ENCODE peak calls at places on chromosome 12, in nine cellular contexts. Z, F, K, L, T, Y, S, B and C are unnamed samples.

GRCh38 chr12:85309180-85309579 is 29.2 kb downstream of the ALX1 start:
- DNase-seq in Z (no peak), F (no peak), K (no peak), L (no peak), T (no peak), Y (no peak), S (no peak), B (no peak), C (no peak)

GRCh38 chr12:120216742-120217595 is 16.1 kb upstream of the RPLP0 start:
- DNase-seq in Z (no peak), F (no peak), K (no peak), L (no peak), T (no peak), Y (no peak), S (no peak), B (no peak), C (no peak)

GRCh38 chr12:70853326-70853725 is 67.2 kb downstream of the PTPRR start:
- DNase-seq in Z (no peak), F (no peak), K (no peak), L (peak), T (peak), Y (no peak), S (peak), B (no peak), C (no peak)

GRCh38 chr12:123387508-123388217 is 3.7 kb downstream of the KMT5A start:
- DNase-seq in Z (no peak), F (no peak), K (no peak), L (no peak), T (no peak), Y (no peak), S (no peak), B (no peak), C (no peak)

GRCh38 chr12:18158774-18159557 is 69.0 kb upstream of the RERGL start:
- DNase-seq in Z (no peak), F (peak), K (no peak), L (no peak), T (peak), Y (no peak), S (peak), B (no peak), C (peak)

GRCh38 chr12:108788076-108788782 is 56.9 kb upstream of the CORO1C start:
- DNase-seq in Z (no peak), F (no peak), K (peak), L (no peak), T (no peak), Y (no peak), S (no peak), B (no peak), C (no peak)

GRCh38 chr12:105069936-105070702 is 14.1 kb downstream of the ALDH1L2 start:
- DNase-seq in Z (no peak), F (no peak), K (no peak), L (no peak), T (peak), Y (no peak), S (no peak), B (no peak), C (no peak)

GRCh38 chr12:78081590-78082314 is 251.1 kb downstream of the NAV3 start:
- DNase-seq in Z (no peak), F (no peak), K (no peak), L (no peak), T (no peak), Y (no peak), S (no peak), B (no peak), C (no peak)

GRCh38 chr12:26833692-26834168 is 736 bp upstream of the ITPR2 start:
- DNase-seq in Z (no peak), F (peak), K (no peak), L (no peak), T (peak), Y (peak), S (no peak), B (peak), C (peak)

GRCh38 chr12:132633398-132633797 is 14.8 kb downstream of the P2RX2 start:
- DNase-seq in Z (no peak), F (no peak), K (no peak), L (no peak), T (no peak), Y (no peak), S (no peak), B (no peak), C (no peak)

GRCh38 chr12:15855646-15856045 is 26.5 kb upstream of the STRAP start:
- DNase-seq in Z (no peak), F (no peak), K (no peak), L (no peak), T (peak), Y (no peak), S (peak), B (no peak), C (no peak)

GRCh38 chr12:27975222-27976136 is 2.9 kb upstream of the PTHLH start:
- DNase-seq in Z (no peak), F (no peak), K (no peak), L (no peak), T (peak), Y (peak), S (peak), B (no peak), C (peak)

GRCh38 chr12:96258451-96258933 is 64.3 kb downstream of the ELK3 start:
- DNase-seq in Z (no peak), F (no peak), K (peak), L (no peak), T (peak), Y (no peak), S (no peak), B (no peak), C (no peak)

GRCh38 chr12:93722757-93723567 is 45.8 kb downstream of the CRADD start:
- DNase-seq in Z (no peak), F (no peak), K (no peak), L (no peak), T (peak), Y (no peak), S (peak), B (no peak), C (no peak)

GRCh38 chr12:49599961-49600360 is 5.5 kb downstream of the FAM186B start:
- DNase-seq in Z (no peak), F (no peak), K (no peak), L (no peak), T (no peak), Y (no peak), S (no peak), B (no peak), C (no peak)

GRCh38 chr12:70240677-70241076 is 2.6 kb upstream of the CNOT2 start:
- DNase-seq in Z (no peak), F (peak), K (no peak), L (no peak), T (no peak), Y (no peak), S (no peak), B (no peak), C (no peak)

GRCh38 chr12:105455250-105455649 is 124.8 kb downstream of the C12orf75 start:
- DNase-seq in Z (no peak), F (no peak), K (no peak), L (no peak), T (no peak), Y (no peak), S (peak), B (no peak), C (no peak)

GRCh38 chr12:56338643-56339422 is at the start of gene IL23A:
- DNase-seq in Z (no peak), F (peak), K (no peak), L (no peak), T (no peak), Y (no peak), S (peak), B (peak), C (no peak)

GRCh38 chr12:53078425-53079225 is 565 bp downstream of the SPRYD3 start:
- DNase-seq in Z (no peak), F (peak), K (no peak), L (no peak), T (peak), Y (no peak), S (peak), B (no peak), C (no peak)

GRCh38 chr12:126726481-126727217 is 1540.3 kb upstream of the TMEM132C start:
- DNase-seq in Z (no peak), F (no peak), K (no peak), L (no peak), T (no peak), Y (no peak), S (no peak), B (no peak), C (no peak)

GRCh38 chr12:77152623-77153193 is 87.3 kb upstream of the E2F7 start:
- DNase-seq in Z (no peak), F (no peak), K (no peak), L (no peak), T (peak), Y (no peak), S (peak), B (no peak), C (no peak)

GRCh38 chr12:23423796-23424195 is 525.7 kb downstream of the SOX5 start:
- DNase-seq in Z (no peak), F (no peak), K (no peak), L (no peak), T (no peak), Y (no peak), S (no peak), B (no peak), C (no peak)

GRCh38 chr12:74514098-74514872 is 23.4 kb upstream of the ATXN7L3B start:
- DNase-seq in Z (no peak), F (no peak), K (no peak), L (no peak), T (no peak), Y (no peak), S (no peak), B (no peak), C (no peak)

GRCh38 chr12:124786065-124786964 is 77.3 kb downstream of the SCARB1 start:
- DNase-seq in Z (peak), F (no peak), K (peak), L (no peak), T (peak), Y (peak), S (peak), B (no peak), C (peak)

GRCh38 chr12:50353869-50354593 is 42.4 kb downstream of the FAM186A start:
- DNase-seq in Z (no peak), F (no peak), K (no peak), L (no peak), T (peak), Y (no peak), S (no peak), B (no peak), C (no peak)

GRCh38 chr12:26787125-26787495 is 45.9 kb downstream of the ITPR2 start:
- DNase-seq in Z (no peak), F (no peak), K (no peak), L (peak), T (peak), Y (no peak), S (peak), B (no peak), C (no peak)

GRCh38 chr12:49924847-49925246 is 21.1 kb upstream of the FAIM2 start:
- DNase-seq in Z (no peak), F (no peak), K (no peak), L (no peak), T (no peak), Y (no peak), S (no peak), B (no peak), C (no peak)

GRCh38 chr12:62767506-62767905 is 167.4 kb downstream of the PPM1H start:
- DNase-seq in Z (no peak), F (no peak), K (no peak), L (no peak), T (peak), Y (no peak), S (peak), B (no peak), C (no peak)

GRCh38 chr12:108722992-108723766 is 8.1 kb downstream of the CORO1C start:
- DNase-seq in Z (no peak), F (no peak), K (no peak), L (peak), T (peak), Y (no peak), S (peak), B (no peak), C (no peak)

GRCh38 chr12:69511870-69512269 is 41.7 kb downstream of the FRS2 start:
- DNase-seq in Z (no peak), F (no peak), K (no peak), L (no peak), T (no peak), Y (no peak), S (no peak), B (no peak), C (no peak)

GRCh38 chr12:131331148-131331750 is 377.5 kb downstream of the ADGRD1 start:
- DNase-seq in Z (no peak), F (no peak), K (no peak), L (no peak), T (no peak), Y (no peak), S (no peak), B (no peak), C (no peak)
- TF ChIP-seq CTCF in Z (no peak), F (no peak), K (no peak), L (no peak), T (no peak), Y (no peak), S (no peak), B (no peak), C (no peak)

GRCh38 chr12:59164991-59165718 is 244.9 kb upstream of the LRIG3 start:
- DNase-seq in Z (no peak), F (peak), K (no peak), L (no peak), T (peak), Y (no peak), S (peak), B (no peak), C (no peak)
- TF ChIP-seq CTCF in Z (peak), F (peak), K (peak), L (peak), T (peak), Y (peak), S (no peak), B (no peak), C (peak)

GRCh38 chr12:94754653-94755052 is 104.3 kb upstream of the TMCC3 start:
- DNase-seq in Z (no peak), F (no peak), K (no peak), L (no peak), T (no peak), Y (no peak), S (no peak), B (no peak), C (no peak)
- TF ChIP-seq CTCF in Z (peak), F (peak), K (peak), L (no peak), T (peak), Y (no peak), S (peak), B (no peak), C (peak)

GRCh38 chr12:122082621-122083356 is 4.2 kb downstream of the MLXIP start:
- DNase-seq in Z (no peak), F (peak), K (no peak), L (no peak), T (no peak), Y (no peak), S (no peak), B (no peak), C (no peak)

GRCh38 chr12:122080149-122081107 is 1.9 kb downstream of the MLXIP start:
- DNase-seq in Z (peak), F (peak), K (peak), L (no peak), T (peak), Y (no peak), S (peak), B (peak), C (no peak)

GRCh38 chr12:122079532-122080081 is 1.1 kb downstream of the MLXIP start:
- DNase-seq in Z (no peak), F (no peak), K (no peak), L (no peak), T (no peak), Y (no peak), S (no peak), B (no peak), C (no peak)

GRCh38 chr12:122081108-122081696 is 2.6 kb downstream of the MLXIP start:
- DNase-seq in Z (no peak), F (peak), K (no peak), L (no peak), T (peak), Y (no peak), S (peak), B (no peak), C (no peak)

GRCh38 chr12:122081697-122082221 is 3.2 kb downstream of the MLXIP start:
- DNase-seq in Z (no peak), F (peak), K (peak), L (no peak), T (peak), Y (no peak), S (no peak), B (peak), C (no peak)
- TF ChIP-seq CTCF in Z (no peak), F (no peak), K (peak), L (no peak), T (no peak), Y (no peak), S (peak), B (no peak), C (no peak)

GRCh38 chr12:110403975-110404675 is 617 bp upstream of the ANAPC7 start:
- DNase-seq in Z (no peak), F (peak), K (peak), L (no peak), T (peak), Y (peak), S (peak), B (peak), C (peak)

GRCh38 chr12:110403146-110403974 is at the start of gene ANAPC7:
- DNase-seq in Z (peak), F (peak), K (peak), L (no peak), T (peak), Y (peak), S (peak), B (peak), C (peak)
- TF ChIP-seq CTCF in Z (peak), F (no peak), K (peak), L (peak), T (no peak), Y (peak), S (no peak), B (no peak), C (no peak)

GRCh38 chr12:75560167-75560566 is 48.8 kb upstream of the KRR1 start:
- DNase-seq in Z (no peak), F (peak), K (no peak), L (no peak), T (peak), Y (no peak), S (peak), B (no peak), C (no peak)
- TF ChIP-seq CTCF in Z (peak), F (peak), K (peak), L (peak), T (peak), Y (peak), S (peak), B (no peak), C (peak)

DNA sequence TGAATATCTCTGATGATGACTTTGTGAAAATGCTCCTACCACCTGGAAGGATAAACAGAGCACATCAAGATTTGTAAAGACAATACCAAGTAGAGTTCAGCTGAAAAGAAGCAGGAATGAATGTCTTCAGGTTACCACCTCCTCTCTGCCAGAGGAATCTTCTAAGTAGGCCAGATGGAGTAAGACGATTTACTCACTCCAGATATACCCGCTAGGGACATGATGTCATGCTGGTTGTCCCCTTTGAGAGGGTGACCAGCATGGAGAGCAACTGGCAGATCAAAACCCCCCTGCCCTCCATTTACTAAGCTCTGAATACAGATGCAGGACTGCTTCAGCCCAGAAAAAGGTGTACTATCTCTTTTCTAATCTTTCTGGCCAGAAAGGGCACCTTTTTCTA is 39.3 kb upstream of the HSPB8 start:
- DNase-seq in Z (no peak), F (no peak), K (no peak), L (no peak), T (no peak), Y (no peak), S (no peak), B (no peak), C (no peak)
- TF ChIP-seq CTCF in Z (no peak), F (no peak), K (no peak), L (no peak), T (no peak), Y (no peak), S (no peak), B (no peak), C (no peak)

GRCh38 chr12:83462419-83462818 is 775.7 kb downstream of the TMTC2 start:
- DNase-seq in Z (no peak), F (no peak), K (no peak), L (no peak), T (no peak), Y (no peak), S (peak), B (no peak), C (no peak)
- TF ChIP-seq CTCF in Z (no peak), F (no peak), K (peak), L (no peak), T (no peak), Y (no peak), S (no peak), B (no peak), C (no peak)